ENCODE peak calls at places on chromosomes 11 and 22, in nine cellular contexts. W, J, Q, B, N, K, R, M and C are unnamed samples.

GRCh38 chr11:30560345-30561106 is 25.6 kb downstream of the MPPED2 start:
- DNase-seq in W (no peak), J (no peak), Q (no peak), B (no peak), N (no peak), K (peak; percentile 42), R (no peak), M (no peak), C (no peak)

GRCh38 chr11:57426439-57426753 is 525 bp downstream of the SLC43A3 start:
- DNase-seq in W (no peak), J (no peak), Q (no peak), B (no peak), N (no peak), K (no peak), R (no peak), M (no peak), C (no peak)

GRCh38 chr11:12224537-12224893 is 114.1 kb downstream of the MICAL2 start:
- DNase-seq in W (peak; percentile 94), J (no peak), Q (peak; percentile 80), B (peak; percentile 90), N (peak; percentile 48), K (peak; percentile 96), R (peak; percentile 92), M (no peak), C (no peak)

GRCh38 chr11:8002676-8003075 is 15.5 kb downstream of the EIF3F start:
- DNase-seq in W (no peak), J (no peak), Q (no peak), B (no peak), N (no peak), K (no peak), R (no peak), M (no peak), C (no peak)

GRCh38 chr11:62985351-62985750 is 584 bp upstream of the SLC22A6 start:
- DNase-seq in W (no peak), J (no peak), Q (no peak), B (no peak), N (no peak), K (no peak), R (no peak), M (no peak), C (no peak)

GRCh38 chr11:26715133-26715532 is 6.7 kb downstream of the SLC5A12 start:
- DNase-seq in W (no peak), J (no peak), Q (no peak), B (no peak), N (no peak), K (no peak), R (no peak), M (no peak), C (no peak)

GRCh38 chr11:11572386-11572785 is 49.4 kb downstream of the GALNT18 start:
- DNase-seq in W (no peak), J (no peak), Q (no peak), B (no peak), N (no peak), K (no peak), R (no peak), M (no peak), C (no peak)

GRCh38 chr11:112161012-112161411 is 2.9 kb downstream of the IL18 start:
- DNase-seq in W (peak; percentile 46), J (no peak), Q (no peak), B (no peak), N (no peak), K (no peak), R (no peak), M (no peak), C (no peak)

GRCh38 chr22:46056169-46057041 is 79.4 kb upstream of the WNT7B start:
- DNase-seq in W (no peak), J (no peak), Q (no peak), B (no peak), N (no peak), K (peak; percentile 73), R (peak; percentile 58), M (no peak), C (no peak)

GRCh38 chr22:46057762-46058420 is 80.9 kb upstream of the WNT7B start:
- DNase-seq in W (peak; percentile 51), J (no peak), Q (no peak), B (peak; percentile 89), N (no peak), K (peak; percentile 73), R (peak; percentile 64), M (no peak), C (no peak)

GRCh38 chr22:46055851-46056168 is 78.8 kb upstream of the WNT7B start:
- DNase-seq in W (no peak), J (no peak), Q (no peak), B (no peak), N (no peak), K (no peak), R (no peak), M (no peak), C (no peak)

GRCh38 chr22:46058591-46059519 is 81.9 kb upstream of the WNT7B start:
- DNase-seq in W (no peak), J (no peak), Q (no peak), B (no peak), N (no peak), K (no peak), R (peak; percentile 56), M (no peak), C (no peak)

DNA sequence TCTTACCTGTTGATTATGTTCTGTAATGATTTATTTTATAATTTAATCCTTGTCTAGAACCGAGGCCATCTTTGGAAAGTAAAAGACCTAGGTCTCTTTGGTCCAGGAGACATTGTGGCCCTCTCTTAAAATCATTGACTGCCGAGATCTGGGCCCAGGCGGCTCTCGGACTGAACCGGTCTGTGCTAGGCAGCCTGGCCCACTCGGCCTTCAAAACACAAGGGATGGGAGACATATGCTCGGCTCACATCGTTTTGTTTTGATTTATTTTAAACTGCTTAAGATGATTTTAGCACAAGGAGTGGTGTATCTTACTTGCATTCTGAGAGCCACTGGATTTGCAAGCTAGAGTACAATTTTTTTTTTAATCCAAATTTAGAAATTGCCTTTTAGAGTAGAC is 80.2 kb upstream of the WNT7B start:
- DNase-seq in W (no peak), J (no peak), Q (no peak), B (peak; percentile 23), N (no peak), K (no peak), R (peak; percentile 45), M (no peak), C (no peak)
- H3K4me3 ChIP-seq in W (no peak overlapping the region), J (no peak overlapping the region), Q (peak overlapping the region; percentile 86), B (peak overlapping the region; percentile 39), N (no peak overlapping the region), K (peak overlapping the region; percentile 63), R (no peak overlapping the region), M (no peak overlapping the region), C (no peak overlapping the region)

DNA sequence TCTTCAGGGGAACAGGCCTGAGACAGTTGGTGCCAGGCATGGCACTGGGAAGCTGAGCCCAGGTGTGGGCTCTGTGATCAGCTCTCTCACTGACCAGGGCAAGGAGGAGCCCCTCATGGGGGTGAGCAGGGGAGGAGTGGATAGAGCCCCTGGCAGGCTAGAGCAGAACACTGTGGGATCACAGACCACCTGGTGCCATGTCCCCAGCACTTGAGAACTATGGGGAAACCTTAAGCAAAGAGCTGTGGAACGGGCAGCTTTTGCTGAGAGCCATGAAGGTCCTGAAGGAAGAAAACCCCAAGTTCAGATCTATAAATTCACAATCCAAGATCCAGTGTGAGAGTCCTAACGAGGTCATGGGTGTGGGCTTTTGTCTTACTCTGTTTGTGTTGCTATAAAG is 46.6 kb upstream of the TH start:
- DNase-seq in W (no peak), J (no peak), Q (no peak), B (no peak), N (no peak), K (no peak), R (no peak), M (no peak), C (no peak)
- H3K4me1 ChIP-seq in W (no peaks in the 10 kb centered on the region), J (peaks cover 8% of the 10 kb centered on the region), Q (no peaks in the 10 kb centered on the region), B (no peaks in the 10 kb centered on the region), N (peaks cover 3% of the 10 kb centered on the region), K (no peaks in the 10 kb centered on the region), R (peaks cover 6% of the 10 kb centered on the region), M (peaks cover 5% of the 10 kb centered on the region), C (peaks cover 2% of the 10 kb centered on the region)

GRCh38 chr22:47551438-47551788 is 789.0 kb downstream of the TBC1D22A start:
- DNase-seq in W (no peak), J (no peak), Q (no peak), B (no peak), N (no peak), K (peak; percentile 26), R (no peak), M (no peak), C (no peak)

GRCh38 chr22:47548953-47549740 is 786.7 kb downstream of the TBC1D22A start:
- DNase-seq in W (no peak), J (no peak), Q (no peak), B (no peak), N (no peak), K (peak; percentile 25), R (no peak), M (no peak), C (no peak)

GRCh38 chr22:47550524-47551437 is 788.3 kb downstream of the TBC1D22A start:
- DNase-seq in W (no peak), J (no peak), Q (no peak), B (no peak), N (no peak), K (peak; percentile 31), R (no peak), M (no peak), C (no peak)

GRCh38 chr22:47547881-47548630 is 785.6 kb downstream of the TBC1D22A start:
- DNase-seq in W (no peak), J (no peak), Q (no peak), B (no peak), N (no peak), K (peak; percentile 8), R (no peak), M (no peak), C (no peak)

DNA sequence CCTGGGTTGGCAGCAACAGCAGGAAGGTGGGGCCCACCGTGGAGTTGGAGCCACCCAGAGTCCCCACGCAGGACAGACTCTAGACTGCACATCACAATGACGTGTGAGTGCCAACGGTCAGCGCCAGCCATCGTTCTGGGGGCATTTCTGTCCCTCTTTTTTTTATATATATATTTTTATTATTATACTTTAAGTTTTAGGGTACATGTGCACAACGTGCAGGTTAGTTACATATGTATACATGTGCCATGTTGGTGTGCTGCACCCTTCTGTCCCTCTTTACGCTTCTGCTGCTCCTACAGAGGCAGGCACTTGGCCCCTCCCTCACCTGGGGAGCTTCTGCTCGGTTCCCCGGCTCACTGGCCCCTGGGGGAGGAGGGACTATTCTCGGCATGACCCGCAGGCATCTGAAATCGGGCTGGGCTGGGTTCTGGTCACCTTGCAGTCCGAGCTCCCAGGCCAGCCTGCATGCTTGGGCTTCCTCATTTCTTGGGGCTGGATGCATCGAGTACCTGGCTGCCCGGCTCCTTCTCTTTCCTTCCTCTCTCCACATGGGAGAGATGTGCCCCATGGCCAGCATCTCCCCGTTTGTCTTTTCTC is 787.4 kb downstream of the TBC1D22A start:
- DNase-seq in W (no peak), J (no peak), Q (no peak), B (no peak), N (no peak), K (peak; percentile 32), R (no peak), M (no peak), C (no peak)
- H3K9me3 ChIP-seq in W (no peaks in the 10 kb centered on the region), J (peaks cover 79% of the 10 kb centered on the region), Q (no peaks in the 10 kb centered on the region), B (no peaks in the 10 kb centered on the region), N (no peaks in the 10 kb centered on the region), K (no peaks in the 10 kb centered on the region), R (no peaks in the 10 kb centered on the region), M (no peaks in the 10 kb centered on the region), C (peaks cover 36% of the 10 kb centered on the region)

DNA sequence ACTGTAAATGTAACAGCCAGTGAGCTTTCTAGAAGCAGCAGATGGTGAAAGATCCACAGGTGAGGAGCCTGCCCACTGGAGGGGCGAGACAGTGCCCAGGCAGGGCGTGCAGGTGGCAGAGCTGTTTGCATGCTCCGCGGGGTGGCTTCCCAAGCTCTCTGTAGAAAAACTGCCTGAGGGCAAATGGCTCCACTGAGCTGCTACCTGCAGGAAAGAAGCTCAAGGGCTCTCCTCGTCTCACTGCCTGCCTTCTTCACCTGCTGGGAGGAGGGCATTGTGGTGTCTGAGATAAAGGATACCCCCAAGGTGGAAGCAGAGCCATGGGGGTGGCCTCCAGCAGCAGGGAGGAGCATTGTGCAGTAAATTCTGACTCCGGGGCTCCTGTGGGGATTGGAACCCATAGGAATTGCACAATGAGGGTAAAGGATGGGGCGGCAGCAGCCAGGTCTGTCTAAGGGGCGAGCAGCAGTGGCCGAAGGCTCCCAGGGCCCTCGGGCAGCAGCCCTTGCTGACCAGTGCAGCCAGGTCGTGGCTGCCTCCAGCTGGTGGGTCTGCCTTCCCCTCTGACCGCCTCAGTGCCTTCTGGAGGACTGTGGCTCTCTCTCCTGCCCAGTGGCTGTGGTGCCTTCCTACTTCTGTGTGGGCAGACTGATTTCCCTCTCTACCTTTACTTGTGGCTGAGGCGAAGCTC is 28.0 kb upstream of the CABP7 start:
- DNase-seq in W (no peak), J (peak; percentile 66), Q (no peak), B (no peak), N (no peak), K (no peak), R (no peak), M (no peak), C (no peak)
- H3K4me3 ChIP-seq in W (no peak overlapping the region), J (no peak overlapping the region), Q (no peak overlapping the region), B (no peak overlapping the region), N (no peak overlapping the region), K (no peak overlapping the region), R (no peak overlapping the region), M (no peak overlapping the region), C (no peak overlapping the region)